ENCODE peak calls at places on chromosomes 16 and 17, in eight cellular contexts. P is heart left ventricle, Y is foreskin fibroblast, K is colonic mucosa, X is stomach, R is pancreas, B is mucosa of descending colon, Z is AG10803. J is an unnamed sample.

GRCh38 chr16:87404764-87405625 is 12.9 kb downstream of the MAP1LC3B start:
- DNase-seq in R (no peak), B (no peak), Z (no peak), Y (no peak), P (no peak), K (no peak), X (no peak), J (no peak)

GRCh38 chr16:62190426-62190825 is 154.2 kb upstream of the CDH8 start:
- DNase-seq in P (no peak), B (no peak), R (no peak), Y (no peak), X (no peak), Z (no peak), K (no peak), J (peak)

GRCh38 chr17:142876-143784 is 5.8 kb downstream of the SCGB1C2 start:
- DNase-seq in P (no peak), Y (no peak), R (peak), B (no peak), Z (no peak), X (no peak), K (peak), J (no peak)

GRCh38 chr17:55722742-55723487 is at the start of gene TMEM100:
- DNase-seq in X (no peak), Y (peak), R (no peak), Z (peak), B (peak), K (peak), P (peak), J (peak)

GRCh38 chr16:75287708-75288107 is 36.3 kb upstream of the BCAR1 start:
- DNase-seq in K (peak), X (no peak), B (peak), R (no peak), Y (no peak), P (no peak), Z (no peak), J (no peak)

GRCh38 chr17:32114536-32114935 is 27.8 kb upstream of the RHOT1 start:
- DNase-seq in Z (no peak), X (no peak), B (no peak), P (no peak), K (no peak), Y (no peak), R (no peak), J (no peak)

GRCh38 chr16:69187387-69187890 is 475 bp downstream of the SNTB2 start:
- DNase-seq in K (peak), Y (peak), R (peak), P (peak), Z (peak), B (peak), X (peak), J (no peak)

GRCh38 chr16:68281368-68282063 is 17.2 kb downstream of the SLC7A6 start:
- DNase-seq in K (no peak), R (no peak), X (no peak), Z (no peak), Y (no peak), B (no peak), P (no peak), J (no peak)

GRCh38 chr17:14373587-14374259 is 72.8 kb downstream of the HS3ST3B1 start:
- DNase-seq in X (no peak), B (no peak), R (no peak), Z (peak), Y (no peak), K (no peak), P (no peak), J (no peak)

GRCh38 chr17:28092109-28092508 is 49.6 kb downstream of the NLK start:
- DNase-seq in X (no peak), B (no peak), R (no peak), K (no peak), P (no peak), Z (no peak), Y (no peak), J (no peak)

GRCh38 chr17:11953924-11954323 is 43.4 kb downstream of the ZNF18 start:
- DNase-seq in R (no peak), Y (no peak), B (no peak), K (no peak), P (no peak), X (no peak), Z (no peak), J (no peak)

GRCh38 chr17:2024572-2025219 is 438 bp downstream of the RTN4RL1 start:
- DNase-seq in P (no peak), Z (no peak), R (no peak), K (no peak), X (no peak), B (no peak), Y (no peak), J (no peak)

GRCh38 chr16:50467943-50468748 is 80.0 kb upstream of the NKD1 start:
- DNase-seq in Y (no peak), R (peak), X (peak), P (no peak), B (peak), Z (no peak), K (no peak), J (no peak)

GRCh38 chr16:15765880-15766279 is 90.9 kb downstream of the MYH11 start:
- DNase-seq in K (peak), R (no peak), B (peak), X (no peak), P (no peak), Z (peak), Y (peak), J (no peak)

GRCh38 chr16:86992587-86992986 is 324.6 kb downstream of the C16orf95 start:
- DNase-seq in X (no peak), Z (no peak), P (no peak), B (no peak), K (no peak), Y (no peak), R (no peak), J (no peak)

GRCh38 chr17:19702231-19702641 is 14.1 kb downstream of the SLC47A2 start:
- DNase-seq in Y (no peak), R (no peak), K (no peak), P (no peak), B (no peak), Z (no peak), X (no peak), J (no peak)

GRCh38 chr16:73743665-73744496 is 552.7 kb upstream of the PSMD7 start:
- DNase-seq in B (peak), R (no peak), Z (no peak), X (no peak), P (no peak), K (peak), Y (no peak), J (no peak)

GRCh38 chr16:73058221-73058615 is 10.3 kb upstream of the ZFHX3 start:
- DNase-seq in K (no peak), Z (peak), P (peak), R (no peak), X (peak), Y (no peak), B (peak), J (no peak)

DNA sequence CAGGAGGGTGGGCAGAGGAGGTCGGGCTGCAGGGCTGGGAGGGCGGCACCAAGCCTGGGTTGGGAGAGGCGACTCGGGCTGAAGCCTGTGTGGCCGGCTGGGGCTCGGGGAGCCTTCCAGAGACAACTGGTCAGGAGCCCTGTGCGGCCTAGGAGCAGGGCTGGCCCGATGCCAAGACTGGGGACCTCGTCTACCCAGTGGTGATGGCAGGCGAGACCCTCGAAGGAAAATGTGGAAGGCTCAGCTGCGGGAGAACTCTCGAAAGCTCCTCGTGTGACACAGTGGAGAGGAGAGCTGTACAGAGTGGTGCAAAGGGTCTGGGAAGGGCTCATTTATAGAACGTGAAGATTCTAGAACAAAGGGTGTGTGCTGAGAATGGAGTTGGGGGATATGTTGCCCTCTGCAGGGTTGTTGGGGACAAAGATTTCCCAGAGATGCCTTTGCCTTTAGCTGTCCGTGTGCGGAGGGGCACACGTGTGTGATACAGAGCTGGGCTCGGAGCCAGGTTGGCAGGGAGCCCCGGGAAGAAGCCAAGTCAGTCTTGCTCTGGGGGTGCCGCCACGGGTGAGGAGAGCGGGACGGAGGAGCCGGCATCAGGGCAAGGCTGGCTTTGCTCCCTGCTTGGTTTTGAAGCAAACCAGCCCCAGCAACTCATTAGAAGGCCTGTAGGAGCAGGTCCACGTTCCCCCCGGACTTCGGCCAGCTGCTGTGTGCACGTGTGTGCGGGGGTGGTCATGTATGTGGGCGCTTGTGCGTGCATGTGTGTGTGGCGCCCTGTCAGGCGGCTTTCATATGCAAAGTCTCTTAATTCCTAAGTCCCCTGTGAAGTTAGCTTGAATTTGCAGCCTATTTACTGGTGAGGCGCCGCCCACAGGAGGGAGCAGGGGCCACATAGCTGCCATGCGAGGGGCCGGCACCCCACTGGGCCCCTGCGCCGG is 132.4 kb upstream of the CHMP6 start:
- DNase-seq in R (peak), Z (peak), X (peak), K (peak), Y (peak), P (peak), B (peak), J (no peak)
- TF ChIP-seq CTCF in R (no peak), Z (peak), X (no peak), K (no peak), Y (peak), P (no peak), B (no peak), J (no peak)

GRCh38 chr17:38465420-38466345 is 37.4 kb downstream of the ARHGAP23 start:
- DNase-seq in Y (peak), X (peak), P (peak), R (no peak), K (no peak), Z (peak), B (no peak), J (no peak)
- H3K4me3 ChIP-seq in Y (peak), X (peak), P (peak), R (no peak), K (peak), Z (peak), B (no peak), J (peak)

GRCh38 chr16:55671974-55672280 is 16.1 kb downstream of the SLC6A2 start:
- DNase-seq in P (no peak), X (no peak), R (no peak), B (no peak), K (no peak), Y (no peak), Z (no peak), J (no peak)
- TF ChIP-seq CTCF in P (no peak), X (no peak), R (no peak), B (no peak), K (no peak), Y (no peak), Z (no peak), J (no peak)

DNA sequence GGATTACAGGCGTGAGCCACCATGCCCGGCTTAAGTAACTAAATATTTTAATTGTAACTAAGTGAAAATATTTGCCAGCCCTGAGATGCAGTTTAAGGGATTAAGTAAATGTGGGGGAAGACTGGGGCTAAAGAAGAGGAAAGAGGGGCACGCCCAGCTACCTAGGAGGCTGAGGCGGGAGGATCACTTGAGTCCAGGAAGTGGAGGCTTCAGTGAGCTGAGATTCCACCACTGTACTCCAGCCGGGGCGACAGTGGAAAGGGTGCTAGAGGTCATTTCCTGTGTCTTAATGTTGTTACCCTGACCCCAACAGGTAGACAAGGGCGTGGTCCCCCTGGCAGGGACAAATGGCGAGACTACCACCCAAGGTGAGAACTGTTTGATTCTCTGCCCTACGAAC is 2.8 kb downstream of the ALDOA start:
- DNase-seq in Z (no peak), R (no peak), X (no peak), K (no peak), P (no peak), Y (no peak), B (no peak), J (no peak)
- H3K4me3 ChIP-seq in Z (peak), R (no peak), X (no peak), K (no peak), P (peak), Y (peak), B (no peak), J (no peak)